ENCODE peak calls at places on chromosomes 7 and 10, in seven cellular contexts. One of them, this sample, is unnamed.

GRCh38 chr7:50827281-50827680 is 44.6 kb upstream of the GRB10 start:
- DNase-seq in kidney: no peak
- DNase-seq in dorsolateral prefrontal cortex: no peak
- DNase-seq in ascending aorta: no peak
- DNase-seq in HCT116: no peak
- DNase-seq in heart left ventricle: no peak
- DNase-seq in GM23338: no peak
- DNase-seq in this sample: no peak

GRCh38 chr7:16051561-16052280 is 365.2 kb upstream of the MEOX2 start:
- DNase-seq in kidney: no peak
- DNase-seq in dorsolateral prefrontal cortex: no peak
- DNase-seq in ascending aorta: no peak
- DNase-seq in HCT116: no peak
- DNase-seq in heart left ventricle: no peak
- DNase-seq in GM23338: no peak
- DNase-seq in this sample: peak; percentile 57

GRCh38 chr10:127834221-127834620 is 58.5 kb downstream of the CLRN3 start:
- DNase-seq in kidney: no peak
- DNase-seq in dorsolateral prefrontal cortex: no peak
- DNase-seq in ascending aorta: no peak
- DNase-seq in HCT116: no peak
- DNase-seq in heart left ventricle: no peak
- DNase-seq in GM23338: no peak
- DNase-seq in this sample: no peak

GRCh38 chr10:28840954-28841353 is 163.6 kb downstream of the BAMBI start:
- DNase-seq in kidney: no peak
- DNase-seq in dorsolateral prefrontal cortex: no peak
- DNase-seq in ascending aorta: no peak
- DNase-seq in HCT116: no peak
- DNase-seq in heart left ventricle: no peak
- DNase-seq in GM23338: no peak
- DNase-seq in this sample: peak; percentile 39

GRCh38 chr10:88707429-88708110 is 1.5 kb downstream of the LIPK start:
- DNase-seq in kidney: no peak
- DNase-seq in dorsolateral prefrontal cortex: no peak
- DNase-seq in ascending aorta: no peak
- DNase-seq in HCT116: peak; percentile 69
- DNase-seq in heart left ventricle: no peak
- DNase-seq in GM23338: no peak
- DNase-seq in this sample: peak; percentile 87

GRCh38 chr10:70812814-70813213 is 2.9 kb upstream of the SGPL1 start:
- DNase-seq in kidney: no peak
- DNase-seq in dorsolateral prefrontal cortex: no peak
- DNase-seq in ascending aorta: no peak
- DNase-seq in HCT116: no peak
- DNase-seq in heart left ventricle: no peak
- DNase-seq in GM23338: no peak
- DNase-seq in this sample: no peak

GRCh38 chr7:636396-636795 is 90.1 kb upstream of the DNAAF5 start:
- DNase-seq in kidney: no peak
- DNase-seq in dorsolateral prefrontal cortex: no peak
- DNase-seq in ascending aorta: peak; percentile 77
- DNase-seq in HCT116: peak; percentile 65
- DNase-seq in heart left ventricle: no peak
- DNase-seq in GM23338: no peak
- DNase-seq in this sample: no peak

GRCh38 chr10:19049577-19049976 is 976 bp downstream of the MALRD1 start:
- DNase-seq in kidney: no peak
- DNase-seq in dorsolateral prefrontal cortex: no peak
- DNase-seq in ascending aorta: no peak
- DNase-seq in HCT116: no peak
- DNase-seq in heart left ventricle: no peak
- DNase-seq in GM23338: no peak
- DNase-seq in this sample: no peak

GRCh38 chr7:92343719-92344118 is 97.9 kb downstream of the ANKIB1 start:
- DNase-seq in kidney: no peak
- DNase-seq in dorsolateral prefrontal cortex: no peak
- DNase-seq in ascending aorta: no peak
- DNase-seq in HCT116: no peak
- DNase-seq in heart left ventricle: no peak
- DNase-seq in GM23338: no peak
- DNase-seq in this sample: peak; percentile 4

GRCh38 chr7:111951027-111951426 is 255.2 kb downstream of the DOCK4 start:
- DNase-seq in kidney: no peak
- DNase-seq in dorsolateral prefrontal cortex: no peak
- DNase-seq in ascending aorta: no peak
- DNase-seq in HCT116: no peak
- DNase-seq in heart left ventricle: no peak
- DNase-seq in GM23338: no peak
- DNase-seq in this sample: peak; percentile 38

GRCh38 chr7:155340071-155340531 is 42.4 kb downstream of the INSIG1 start:
- DNase-seq in kidney: no peak
- DNase-seq in dorsolateral prefrontal cortex: no peak
- DNase-seq in ascending aorta: no peak
- DNase-seq in HCT116: no peak
- DNase-seq in heart left ventricle: no peak
- DNase-seq in GM23338: no peak
- DNase-seq in this sample: no peak

GRCh38 chr7:121440857-121441503 is 44.9 kb upstream of the FAM3C start:
- DNase-seq in kidney: peak; percentile 72
- DNase-seq in dorsolateral prefrontal cortex: no peak
- DNase-seq in ascending aorta: no peak
- DNase-seq in HCT116: no peak
- DNase-seq in heart left ventricle: no peak
- DNase-seq in GM23338: no peak
- DNase-seq in this sample: no peak

GRCh38 chr7:55524558-55525310 is 47.6 kb downstream of the VOPP1 start:
- DNase-seq in kidney: peak; percentile 62
- DNase-seq in dorsolateral prefrontal cortex: no peak
- DNase-seq in ascending aorta: no peak
- DNase-seq in HCT116: no peak
- DNase-seq in heart left ventricle: no peak
- DNase-seq in GM23338: no peak
- DNase-seq in this sample: no peak

GRCh38 chr10:81073155-81073554 is 535.5 kb downstream of the SH2D4B start:
- DNase-seq in kidney: no peak
- DNase-seq in dorsolateral prefrontal cortex: no peak
- DNase-seq in ascending aorta: no peak
- DNase-seq in HCT116: no peak
- DNase-seq in heart left ventricle: no peak
- DNase-seq in GM23338: no peak
- DNase-seq in this sample: no peak

DNA sequence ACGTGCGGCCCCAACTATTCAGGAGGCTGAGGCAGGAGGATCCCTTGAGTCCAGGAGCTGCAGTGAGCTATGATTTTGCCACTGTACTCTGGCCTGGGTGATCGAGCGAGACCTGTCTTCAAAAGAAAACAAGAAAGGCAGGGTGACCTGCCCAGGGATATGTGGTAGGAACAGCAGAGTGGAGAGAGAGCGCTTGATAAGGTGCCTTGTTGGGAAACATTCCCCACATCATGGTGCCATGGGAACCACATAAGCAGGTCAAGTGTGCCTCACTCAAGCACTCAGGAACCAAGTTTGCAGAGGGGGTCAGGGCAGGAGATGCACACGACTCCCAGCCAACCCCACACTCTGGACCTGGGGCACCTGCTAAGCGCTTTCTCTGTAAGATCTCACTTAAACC is 37.3 kb downstream of the PVRIG start:
- DNase-seq in kidney: no peak
- DNase-seq in dorsolateral prefrontal cortex: no peak
- DNase-seq in ascending aorta: no peak
- DNase-seq in HCT116: no peak
- DNase-seq in heart left ventricle: no peak
- DNase-seq in GM23338: no peak
- DNase-seq in this sample: no peak
- H3K27ac ChIP-seq in kidney: no peak overlapping the region
- H3K27ac ChIP-seq in dorsolateral prefrontal cortex: no peak overlapping the region
- H3K27ac ChIP-seq in ascending aorta: no peak overlapping the region
- H3K27ac ChIP-seq in HCT116: no peak overlapping the region
- H3K27ac ChIP-seq in heart left ventricle: no peak overlapping the region
- H3K27ac ChIP-seq in GM23338: no peak overlapping the region
- H3K27ac ChIP-seq in this sample: no peak overlapping the region

GRCh38 chr10:44327461-44327860 is 57.4 kb downstream of the CXCL12 start:
- DNase-seq in kidney: no peak
- DNase-seq in dorsolateral prefrontal cortex: no peak
- DNase-seq in ascending aorta: peak; percentile 22
- DNase-seq in HCT116: no peak
- DNase-seq in heart left ventricle: no peak
- DNase-seq in GM23338: no peak
- DNase-seq in this sample: no peak
- TF ChIP-seq CTCF in kidney: no peak
- TF ChIP-seq CTCF in dorsolateral prefrontal cortex: no peak
- TF ChIP-seq CTCF in ascending aorta: no peak
- TF ChIP-seq CTCF in HCT116: no peak
- TF ChIP-seq CTCF in heart left ventricle: no peak
- TF ChIP-seq CTCF in GM23338: no peak
- TF ChIP-seq CTCF in this sample: no peak

GRCh38 chr7:138185132-138185908 is 109.1 kb downstream of the AKR1D1 start:
- DNase-seq in kidney: no peak
- DNase-seq in dorsolateral prefrontal cortex: no peak
- DNase-seq in ascending aorta: no peak
- DNase-seq in HCT116: no peak
- DNase-seq in heart left ventricle: no peak
- DNase-seq in GM23338: no peak
- DNase-seq in this sample: no peak

GRCh38 chr7:138188290-138188858 is 112.1 kb downstream of the AKR1D1 start:
- DNase-seq in kidney: no peak
- DNase-seq in dorsolateral prefrontal cortex: no peak
- DNase-seq in ascending aorta: no peak
- DNase-seq in HCT116: no peak
- DNase-seq in heart left ventricle: no peak
- DNase-seq in GM23338: no peak
- DNase-seq in this sample: no peak

GRCh38 chr7:138184191-138184590 is 107.9 kb downstream of the AKR1D1 start:
- DNase-seq in kidney: no peak
- DNase-seq in dorsolateral prefrontal cortex: no peak
- DNase-seq in ascending aorta: no peak
- DNase-seq in HCT116: no peak
- DNase-seq in heart left ventricle: no peak
- DNase-seq in GM23338: no peak
- DNase-seq in this sample: no peak

GRCh38 chr7:138186951-138187351 is 110.7 kb downstream of the AKR1D1 start:
- DNase-seq in kidney: no peak
- DNase-seq in dorsolateral prefrontal cortex: no peak
- DNase-seq in ascending aorta: no peak
- DNase-seq in HCT116: no peak
- DNase-seq in heart left ventricle: no peak
- DNase-seq in GM23338: no peak
- DNase-seq in this sample: peak; percentile 87
- H3K27ac ChIP-seq in kidney: no peak overlapping the region
- H3K27ac ChIP-seq in dorsolateral prefrontal cortex: no peak overlapping the region
- H3K27ac ChIP-seq in ascending aorta: no peak overlapping the region
- H3K27ac ChIP-seq in HCT116: no peak overlapping the region
- H3K27ac ChIP-seq in heart left ventricle: peak overlapping the region; percentile 11
- H3K27ac ChIP-seq in GM23338: no peak overlapping the region
- H3K27ac ChIP-seq in this sample: peak overlapping the region; percentile 92

DNA sequence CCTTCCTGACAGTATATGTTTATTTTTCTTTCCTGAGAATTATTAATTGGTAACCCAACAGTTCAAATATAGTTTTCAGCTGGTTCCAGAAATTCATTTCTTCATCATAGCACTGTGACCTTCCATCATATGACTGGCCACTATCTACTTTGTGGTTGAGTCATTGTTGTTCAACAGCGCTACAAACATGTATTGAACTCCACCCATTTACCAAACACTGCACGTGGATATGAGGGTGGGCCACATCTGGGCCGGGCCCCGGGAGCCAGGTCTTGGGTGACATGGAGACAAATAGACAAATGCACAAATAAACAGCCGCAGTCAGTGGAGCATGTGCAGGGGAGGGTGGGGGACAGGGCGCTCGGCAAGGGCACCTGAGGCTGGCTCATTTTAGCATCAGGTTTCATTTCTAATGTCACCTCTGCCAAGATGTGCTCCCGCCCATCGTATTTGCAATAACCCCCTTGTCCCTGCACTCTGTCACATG is 24.0 kb upstream of the EEPD1 start:
- DNase-seq in kidney: peak; percentile 84
- DNase-seq in dorsolateral prefrontal cortex: no peak
- DNase-seq in ascending aorta: no peak
- DNase-seq in HCT116: no peak
- DNase-seq in heart left ventricle: no peak
- DNase-seq in GM23338: no peak
- DNase-seq in this sample: peak; percentile 69
- TF ChIP-seq CTCF in kidney: no peak
- TF ChIP-seq CTCF in dorsolateral prefrontal cortex: no peak
- TF ChIP-seq CTCF in ascending aorta: no peak
- TF ChIP-seq CTCF in HCT116: no peak
- TF ChIP-seq CTCF in heart left ventricle: no peak
- TF ChIP-seq CTCF in GM23338: no peak
- TF ChIP-seq CTCF in this sample: no peak

DNA sequence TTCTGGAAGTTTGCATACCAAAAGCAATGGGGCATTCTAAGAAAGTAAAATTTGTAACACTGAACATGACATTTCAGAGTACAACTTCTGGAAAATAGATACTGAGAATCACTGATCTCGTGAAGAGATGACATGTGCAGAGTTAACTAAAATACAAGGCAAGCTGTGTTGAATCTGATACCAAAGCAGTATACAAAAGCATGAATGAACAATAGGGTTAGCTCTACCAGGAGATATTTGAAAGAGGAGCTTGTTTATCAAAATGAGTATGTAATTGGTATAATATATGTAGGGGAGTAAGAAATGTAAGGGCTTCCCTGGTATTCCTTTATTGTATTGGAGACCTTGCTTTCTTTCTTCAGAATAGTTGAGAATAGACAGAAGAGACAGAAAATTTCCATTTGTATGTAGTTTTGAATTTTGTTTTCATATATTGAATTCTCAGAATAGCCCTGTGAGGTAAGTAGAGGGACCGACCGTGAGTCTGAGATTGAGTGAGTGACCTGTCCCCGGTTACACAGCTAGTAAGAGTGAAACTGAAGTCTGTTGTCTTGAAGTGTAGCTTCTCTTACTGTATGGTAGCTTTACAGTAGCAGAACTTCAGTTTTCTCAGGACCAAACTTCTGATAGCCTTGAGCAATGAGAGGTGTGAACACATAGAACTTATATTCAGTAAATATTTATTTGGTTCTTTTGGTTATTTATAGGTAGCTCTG is 5.0 kb downstream of the HBP1 start:
- DNase-seq in kidney: no peak
- DNase-seq in dorsolateral prefrontal cortex: no peak
- DNase-seq in ascending aorta: no peak
- DNase-seq in HCT116: no peak
- DNase-seq in heart left ventricle: no peak
- DNase-seq in GM23338: no peak
- DNase-seq in this sample: no peak
- H3K27ac ChIP-seq in kidney: no peak overlapping the region
- H3K27ac ChIP-seq in dorsolateral prefrontal cortex: peak overlapping the region; percentile 66
- H3K27ac ChIP-seq in ascending aorta: no peak overlapping the region
- H3K27ac ChIP-seq in HCT116: no peak overlapping the region
- H3K27ac ChIP-seq in heart left ventricle: no peak overlapping the region
- H3K27ac ChIP-seq in GM23338: peak overlapping the region; percentile 11
- H3K27ac ChIP-seq in this sample: no peak overlapping the region

DNA sequence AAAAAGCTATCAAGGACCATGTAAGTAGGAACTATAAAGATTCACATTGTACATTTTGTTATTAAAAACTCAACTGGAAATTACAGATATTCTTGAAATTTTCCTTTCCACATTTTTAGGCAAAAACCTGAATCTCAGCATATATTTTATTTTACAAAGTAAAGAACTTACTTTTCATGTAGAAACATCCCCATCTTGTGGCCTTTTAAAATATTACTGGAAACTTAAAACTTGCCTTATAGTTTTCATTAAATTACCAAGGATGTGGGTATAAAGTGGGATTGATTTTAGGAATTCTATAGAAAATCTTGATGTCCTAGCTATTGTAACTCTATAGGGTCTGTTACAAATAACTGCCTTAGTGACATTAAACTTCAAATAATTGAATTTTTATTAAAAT is 10.6 kb downstream of the DBF4 start:
- DNase-seq in kidney: no peak
- DNase-seq in dorsolateral prefrontal cortex: no peak
- DNase-seq in ascending aorta: no peak
- DNase-seq in HCT116: peak; percentile 3
- DNase-seq in heart left ventricle: no peak
- DNase-seq in GM23338: peak; percentile 57
- DNase-seq in this sample: peak; percentile 18
- TF ChIP-seq CTCF in kidney: peak; percentile 26
- TF ChIP-seq CTCF in dorsolateral prefrontal cortex: peak; percentile 71
- TF ChIP-seq CTCF in ascending aorta: peak; percentile 58
- TF ChIP-seq CTCF in HCT116: no peak
- TF ChIP-seq CTCF in heart left ventricle: peak; percentile 65
- TF ChIP-seq CTCF in GM23338: peak; percentile 61
- TF ChIP-seq CTCF in this sample: peak; percentile 33

This sample was measured in astrocyte.